ENCODE peak calls at places on chromosomes 1 and 21, in nine cellular contexts. I, Q, S, P, Z, B, R, A and M are unnamed samples.

GRCh38 chr1:200892546-200892945 is 2.2 kb upstream of the INAVA start:
- DNase-seq in S (no peak), R (no peak), B (no peak), Q (no peak), I (no peak), Z (no peak), A (no peak), P (no peak), M (no peak)

GRCh38 chr1:47618830-47619229 is 181.0 kb downstream of the FOXD2 start:
- DNase-seq in I (no peak), Q (no peak), Z (no peak), R (no peak), A (no peak), P (no peak), B (no peak), S (no peak), M (no peak)

GRCh38 chr1:218778731-218779130 is 394.9 kb upstream of the LYPLAL1 start:
- DNase-seq in B (no peak), S (no peak), R (no peak), A (no peak), Z (no peak), Q (no peak), P (no peak), I (no peak), M (no peak)

GRCh38 chr1:17688217-17688810 is 66.8 kb upstream of the ACTL8 start:
- DNase-seq in I (no peak), Z (no peak), R (no peak), S (no peak), Q (no peak), P (no peak), A (no peak), B (no peak), M (no peak)

GRCh38 chr1:204206121-204206520 is 7.7 kb downstream of the GOLT1A start:
- DNase-seq in R (no peak), Z (peak), Q (peak), P (no peak), A (no peak), I (no peak), B (no peak), S (peak), M (no peak)

GRCh38 chr1:166838766-166839599 is at the start of gene POGK:
- DNase-seq in Z (peak), A (peak), S (peak), Q (peak), P (peak), R (peak), I (peak), B (peak), M (peak)

GRCh38 chr1:43275826-43276620 is 6.2 kb downstream of the TMEM125 start:
- DNase-seq in A (no peak), Q (no peak), R (no peak), P (no peak), I (no peak), B (no peak), Z (no peak), S (no peak), M (no peak)

GRCh38 chr1:107678993-107679392 is 286.0 kb downstream of the VAV3 start:
- DNase-seq in Z (no peak), I (no peak), Q (no peak), P (peak), A (no peak), R (no peak), S (no peak), B (no peak), M (no peak)

DNA sequence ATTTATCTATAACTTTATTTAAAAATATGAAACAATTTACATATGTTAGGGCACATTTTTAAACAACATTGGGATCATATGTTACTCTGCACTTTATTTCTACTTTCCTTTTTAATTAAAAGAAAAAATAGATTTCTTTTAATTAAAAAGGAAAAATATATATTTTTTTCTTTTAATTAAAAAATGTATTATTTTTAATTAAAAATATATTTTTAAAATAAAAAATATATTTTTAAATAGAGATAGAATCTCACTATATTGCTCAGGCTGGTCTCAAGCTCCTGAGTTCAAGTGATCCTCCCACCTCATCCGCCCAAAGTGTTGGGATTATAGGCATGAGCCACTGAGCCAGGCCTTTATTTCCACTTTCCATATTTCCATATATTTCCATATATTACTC is 36.7 kb downstream of the WARS2 start:
- DNase-seq in A (no peak), R (no peak), B (no peak), I (no peak), S (no peak), Z (no peak), P (no peak), Q (no peak), M (no peak)
- TF ChIP-seq CTCF in A (no peak), R (no peak), B (no peak), I (no peak), S (no peak), Z (no peak), P (no peak), Q (no peak), M (no peak)

GRCh38 chr1:153748903-153749302 is 21.1 kb downstream of the INTS3 start:
- DNase-seq in B (no peak), Q (no peak), Z (no peak), I (no peak), R (no peak), S (no peak), P (no peak), A (no peak), M (no peak)

GRCh38 chr1:153749408-153750005 is 21.7 kb downstream of the INTS3 start:
- DNase-seq in Z (peak), A (peak), Q (peak), R (peak), P (peak), S (peak), I (peak), B (peak), M (peak)

GRCh38 chr1:153752561-153753195 is 22.5 kb upstream of the SLC27A3 start:
- DNase-seq in B (no peak), S (peak), Z (peak), A (no peak), I (no peak), Q (peak), P (no peak), R (no peak), M (no peak)

GRCh38 chr1:153752072-153752471 is 23.1 kb upstream of the SLC27A3 start:
- DNase-seq in B (no peak), Q (peak), S (peak), Z (no peak), I (no peak), P (no peak), R (no peak), A (no peak), M (no peak)

DNA sequence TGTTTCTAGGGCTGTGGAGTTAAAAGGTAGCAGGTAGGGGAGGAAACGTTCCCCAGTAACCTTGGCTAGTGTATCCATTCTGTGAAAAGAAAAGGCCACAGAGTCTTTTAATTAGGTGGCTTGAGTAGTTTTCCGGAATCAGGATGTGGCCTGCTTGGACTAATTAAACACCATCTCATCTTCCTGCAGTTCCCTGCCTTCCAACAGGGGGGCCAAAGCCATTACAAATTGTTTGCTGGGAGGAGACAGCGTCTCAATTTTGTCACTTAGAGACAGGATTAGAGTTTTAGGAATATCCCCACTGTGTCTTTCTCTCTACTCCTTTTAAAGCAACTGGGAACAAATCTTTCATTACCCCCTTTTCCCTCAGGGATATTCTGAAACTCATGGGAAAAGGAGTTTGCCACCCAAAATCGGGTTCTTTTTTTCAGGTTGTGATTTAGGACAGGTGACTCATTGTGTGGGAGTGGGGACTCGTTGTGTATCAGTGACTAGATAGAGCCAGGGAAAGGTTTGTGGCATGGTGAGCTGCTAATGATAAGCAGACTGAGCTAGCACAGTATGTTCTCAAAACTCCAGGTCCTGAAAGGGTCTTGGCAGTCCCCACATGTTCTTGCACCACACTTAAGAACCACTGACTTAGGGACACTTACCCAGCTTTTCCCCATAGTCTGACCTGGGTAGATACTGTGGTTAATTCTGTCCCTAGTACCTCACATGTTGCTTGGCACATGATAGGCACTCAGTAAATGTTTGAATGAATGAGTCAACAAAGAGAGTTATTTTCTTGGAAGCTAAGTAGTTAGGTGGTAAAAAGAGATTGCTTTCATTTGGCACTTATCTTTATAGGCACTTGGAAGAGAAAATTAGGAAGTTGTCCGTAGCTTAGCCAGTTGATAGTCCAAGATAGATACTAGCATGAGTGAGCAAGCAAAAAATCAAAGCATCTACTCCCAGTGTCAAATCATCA is 22.5 kb downstream of the INTS3 start:
- DNase-seq in R (no peak), Q (peak), S (peak), Z (no peak), I (no peak), A (no peak), P (no peak), B (no peak), M (no peak)
- TF ChIP-seq CTCF in R (no peak), Q (peak), S (peak), Z (no peak), I (no peak), A (no peak), P (no peak), B (no peak), M (no peak)

GRCh38 chr21:23131177-23131576 is 2133.0 kb downstream of the NCAM2 start:
- DNase-seq in B (no peak), Z (no peak), R (no peak), A (peak), P (no peak), S (no peak), Q (no peak), I (no peak), M (no peak)
- TF ChIP-seq CTCF in B (no peak), Z (no peak), R (no peak), A (no peak), P (no peak), S (no peak), Q (no peak), I (no peak), M (no peak)

GRCh38 chr1:241485554-241485992 is 34.0 kb downstream of the FH start:
- DNase-seq in B (peak), P (peak), A (peak), Q (peak), S (peak), R (no peak), Z (peak), I (no peak), M (peak)
- TF ChIP-seq CTCF in B (peak), P (peak), A (no peak), Q (peak), S (peak), R (no peak), Z (peak), I (peak), M (peak)

GRCh38 chr21:35204850-35205564 is 155.9 kb upstream of the RUNX1 start:
- DNase-seq in I (no peak), P (no peak), B (no peak), S (peak), A (no peak), R (peak), Q (peak), Z (peak), M (peak)
- TF ChIP-seq CTCF in I (no peak), P (no peak), B (no peak), S (peak), A (no peak), R (no peak), Q (peak), Z (peak), M (no peak)